ENCODE peak calls at places on chromosomes 3 and 15, in eight cellular contexts. O is activated naive CD8-positive, alpha-beta T cell treated with anti-CD3 and anti-CD28 coated beads, Interleukin-2, amount 10 ng/mL, durations not matched to agents 7 days and 5 days; F is activated B cell treated with CpG ODN at 0.5 μM for 24 hours; T is PC-3; M is activated T-cell treated with anti-CD3 and anti-CD28 coated beads, Interleukin-2, amount 50 U/mL, for 4 hours; C is left lung; J is left cardiac atrium; L is pancreas. W is an unnamed sample.

GRCh38 chr3:108667312-108667711 is 77.8 kb downstream of the DZIP3 start:
- ATAC-seq in O (peak), T (no peak), F (no peak), L (no peak), C (no peak), M (no peak), J (no peak), W (no peak)

GRCh38 chr3:34865350-34865749 is 774.0 kb upstream of the ARPP21 start:
- ATAC-seq in M (no peak), J (no peak), C (no peak), O (no peak), F (no peak), L (no peak), T (no peak), W (no peak)

GRCh38 chr15:63363292-63363691 is 18.4 kb downstream of the CA12 start:
- ATAC-seq in L (no peak), C (no peak), T (no peak), M (no peak), J (no peak), O (no peak), F (no peak), W (peak)

GRCh38 chr3:73621388-73621787 is 3.4 kb downstream of the PDZRN3 start:
- ATAC-seq in T (no peak), F (no peak), J (peak), M (no peak), C (no peak), O (no peak), L (peak), W (no peak)

GRCh38 chr3:169865176-169865800 is 4.4 kb downstream of the LRRC31 start:
- ATAC-seq in T (no peak), L (no peak), C (no peak), J (no peak), M (peak), F (peak), O (peak), W (peak)

GRCh38 chr3:76873509-76874242 is 166.2 kb upstream of the ROBO2 start:
- ATAC-seq in C (peak), J (no peak), F (no peak), T (no peak), M (no peak), O (no peak), L (no peak), W (no peak)

GRCh38 chr3:126146034-126146433 is 34.4 kb downstream of the ALDH1L1 start:
- ATAC-seq in M (no peak), L (no peak), O (no peak), F (no peak), T (no peak), C (no peak), J (no peak), W (no peak)

GRCh38 chr15:98800437-98801233 is 152.3 kb downstream of the IGF1R start:
- ATAC-seq in F (no peak), T (peak), O (no peak), C (peak), J (peak), M (no peak), L (peak), W (no peak)

GRCh38 chr3:64928683-64929082 is 240.9 kb upstream of the ADAMTS9 start:
- ATAC-seq in M (no peak), L (no peak), T (no peak), C (no peak), F (no peak), J (no peak), O (no peak), W (no peak)

GRCh38 chr3:193910886-193911738 is 224.8 kb upstream of the HES1 start:
- ATAC-seq in O (no peak), M (peak), J (peak), L (peak), F (no peak), C (peak), T (no peak), W (no peak)

GRCh38 chr3:140288575-140288974 is 353.6 kb downstream of the CLSTN2 start:
- ATAC-seq in J (no peak), T (no peak), F (no peak), C (no peak), O (no peak), M (no peak), L (no peak), W (no peak)

GRCh38 chr15:67082007-67082536 is 16.7 kb downstream of the SMAD3 start:
- ATAC-seq in C (peak), J (no peak), O (no peak), L (peak), M (peak), T (no peak), F (no peak), W (peak)

GRCh38 chr15:69908518-69909420 is 188.9 kb downstream of the TLE3 start:
- ATAC-seq in T (no peak), C (no peak), F (no peak), J (no peak), O (no peak), L (no peak), M (no peak), W (no peak)

GRCh38 chr3:149628957-149629670 is 28.7 kb downstream of the WWTR1 start:
- ATAC-seq in J (no peak), F (no peak), L (no peak), M (no peak), T (no peak), O (no peak), C (peak), W (no peak)

GRCh38 chr3:37935756-37936666 is 54.6 kb upstream of the VILL start:
- ATAC-seq in M (no peak), F (no peak), L (peak), O (no peak), C (peak), T (peak), J (peak), W (no peak)

GRCh38 chr15:36024066-36024465 is 478.1 kb upstream of the DPH6 start:
- ATAC-seq in F (no peak), C (no peak), J (peak), O (no peak), T (no peak), M (no peak), L (no peak), W (no peak)